ENCODE peak calls at places on chromosomes 16 and 17, in nine cellular contexts. V, Q, L, U, M, G, A, B and O are unnamed samples.
A peak's percentile ranks its signal among the peaks of the same experiment; 100 is the strongest.

GRCh38 chr16:88339926-88340754 is 42.6 kb upstream of the ZNF469 start:
- DNase-seq in V (peak; percentile 41), Q (peak; percentile 76), L (no peak), U (no peak), M (no peak), G (no peak), A (no peak), B (no peak), O (no peak)

GRCh38 chr16:85286066-85286712 is 173.9 kb upstream of the CIBAR2 start:
- DNase-seq in V (no peak), Q (no peak), L (no peak), U (no peak), M (peak; percentile 84), G (no peak), A (peak; percentile 75), B (peak; percentile 94), O (no peak)

GRCh38 chr16:86653289-86654006 is 75.1 kb downstream of the FOXL1 start:
- DNase-seq in V (no peak), Q (no peak), L (no peak), U (no peak), M (no peak), G (no peak), A (no peak), B (no peak), O (no peak)

GRCh38 chr16:30659507-30660423 is 1.5 kb downstream of the FBRS start:
- DNase-seq in V (peak; percentile 35), Q (no peak), L (peak; percentile 51), U (no peak), M (peak; percentile 15), G (peak; percentile 88), A (no peak), B (no peak), O (no peak)

GRCh38 chr16:28514246-28514645 is 7.6 kb upstream of the IL27 start:
- DNase-seq in V (no peak), Q (no peak), L (no peak), U (no peak), M (no peak), G (no peak), A (no peak), B (no peak), O (no peak)

GRCh38 chr16:47037746-47038458 is 64.4 kb upstream of the DNAJA2 start:
- DNase-seq in V (peak; percentile 80), Q (peak; percentile 69), L (peak; percentile 95), U (no peak), M (peak; percentile 89), G (peak; percentile 88), A (peak; percentile 58), B (peak; percentile 63), O (peak; percentile 59)

GRCh38 chr17:8956521-8956920 is 9.0 kb downstream of the PIK3R5 start:
- DNase-seq in V (no peak), Q (no peak), L (no peak), U (no peak), M (no peak), G (no peak), A (no peak), B (no peak), O (no peak)

GRCh38 chr17:68868708-68869107 is 86.5 kb downstream of the ABCA8 start:
- DNase-seq in V (peak; percentile 2), Q (no peak), L (no peak), U (no peak), M (no peak), G (no peak), A (no peak), B (no peak), O (no peak)

GRCh38 chr16:84832488-84833141 is 12.8 kb downstream of the CRISPLD2 start:
- DNase-seq in V (peak; percentile 93), Q (no peak), L (no peak), U (no peak), M (no peak), G (no peak), A (peak; percentile 98), B (no peak), O (no peak)

GRCh38 chr17:80034654-80034976 is 1.1 kb downstream of the TBC1D16 start:
- DNase-seq in V (no peak), Q (no peak), L (no peak), U (no peak), M (no peak), G (no peak), A (no peak), B (no peak), O (no peak)

GRCh38 chr17:42809250-42809649 is 10.6 kb downstream of the CNTD1 start:
- DNase-seq in V (peak; percentile 43), Q (no peak), L (no peak), U (no peak), M (peak; percentile 52), G (no peak), A (peak; percentile 75), B (no peak), O (no peak)

GRCh38 chr17:77318021-77318420 is 177.3 kb downstream of the SEC14L1 start:
- DNase-seq in V (no peak), Q (no peak), L (no peak), U (no peak), M (no peak), G (no peak), A (no peak), B (no peak), O (no peak)

GRCh38 chr16:89589241-89589926 is 13.8 kb downstream of the CPNE7 start:
- DNase-seq in V (no peak), Q (no peak), L (no peak), U (no peak), M (no peak), G (no peak), A (no peak), B (no peak), O (no peak)

GRCh38 chr16:83935858-83936255 is 17.2 kb upstream of the OSGIN1 start:
- DNase-seq in V (no peak), Q (no peak), L (no peak), U (no peak), M (no peak), G (no peak), A (no peak), B (no peak), O (no peak)

GRCh38 chr17:77708936-77709335 is 249.6 kb upstream of the TNRC6C start:
- DNase-seq in V (no peak), Q (no peak), L (peak; percentile 32), U (no peak), M (no peak), G (no peak), A (no peak), B (no peak), O (no peak)

GRCh38 chr16:30775131-30775380 is 11.9 kb downstream of the ZNF629 start:
- DNase-seq in V (no peak), Q (no peak), L (no peak), U (no peak), M (no peak), G (no peak), A (no peak), B (no peak), O (no peak)

GRCh38 chr16:6484931-6485330 is 847.7 kb upstream of the RBFOX1 start:
- DNase-seq in V (peak; percentile 7), Q (no peak), L (no peak), U (no peak), M (no peak), G (no peak), A (no peak), B (no peak), O (no peak)

GRCh38 chr16:11052080-11052808 is 107.9 kb downstream of the CLEC16A start:
- DNase-seq in V (peak; percentile 10), Q (no peak), L (no peak), U (no peak), M (no peak), G (no peak), A (no peak), B (no peak), O (no peak)

GRCh38 chr17:45886852-45887251 is 7.5 kb upstream of the MAPT start:
- DNase-seq in V (no peak), Q (no peak), L (no peak), U (no peak), M (no peak), G (no peak), A (no peak), B (no peak), O (no peak)

GRCh38 chr17:2094891-2095535 is 40.1 kb downstream of the HIC1 start:
- DNase-seq in V (peak; percentile 44), Q (no peak), L (peak; percentile 80), U (no peak), M (peak; percentile 35), G (peak; percentile 56), A (no peak), B (peak; percentile 40), O (no peak)

GRCh38 chr17:68612228-68612922 is 11.2 kb upstream of the FAM20A start:
- DNase-seq in V (no peak), Q (no peak), L (no peak), U (no peak), M (no peak), G (no peak), A (no peak), B (no peak), O (no peak)